ENCODE peak calls at places on chromosomes 11 and 22, in seven cellular contexts. One of them, this sample, is unnamed.
A peak's percentile ranks its signal among the peaks of the same experiment; 100 is the strongest.

GRCh38 chr11:70519117-70519516 is 120.8 kb downstream of the CTTN start:
- DNase-seq in mesendoderm: no peak
- DNase-seq in CD4-positive, CD25-positive, alpha-beta regulatory T cell: no peak
- DNase-seq in colonic mucosa: no peak
- DNase-seq in CD8-positive, alpha-beta memory T cell: no peak
- DNase-seq in pancreas: peak; percentile 11
- DNase-seq in aorta: no peak
- DNase-seq in this sample: no peak

GRCh38 chr11:120702656-120703055 is 191.1 kb downstream of the GRIK4 start:
- DNase-seq in aorta: no peak
- DNase-seq in colonic mucosa: no peak
- DNase-seq in CD4-positive, CD25-positive, alpha-beta regulatory T cell: no peak
- DNase-seq in CD8-positive, alpha-beta memory T cell: no peak
- DNase-seq in mesendoderm: no peak
- DNase-seq in pancreas: no peak
- DNase-seq in this sample: no peak

GRCh38 chr11:72629266-72629665 is 45.0 kb downstream of the PDE2A start:
- DNase-seq in pancreas: no peak
- DNase-seq in mesendoderm: no peak
- DNase-seq in CD4-positive, CD25-positive, alpha-beta regulatory T cell: no peak
- DNase-seq in colonic mucosa: peak; percentile 38
- DNase-seq in aorta: no peak
- DNase-seq in CD8-positive, alpha-beta memory T cell: no peak
- DNase-seq in this sample: no peak

GRCh38 chr22:17157714-17158113 is 1.4 kb downstream of the HDHD5 start:
- DNase-seq in colonic mucosa: no peak
- DNase-seq in CD8-positive, alpha-beta memory T cell: no peak
- DNase-seq in aorta: no peak
- DNase-seq in pancreas: no peak
- DNase-seq in CD4-positive, CD25-positive, alpha-beta regulatory T cell: no peak
- DNase-seq in mesendoderm: no peak
- DNase-seq in this sample: no peak

GRCh38 chr11:128632151-128632791 is 44.9 kb upstream of the ETS1 start:
- DNase-seq in colonic mucosa: no peak
- DNase-seq in pancreas: peak; percentile 53
- DNase-seq in CD4-positive, CD25-positive, alpha-beta regulatory T cell: peak; percentile 74
- DNase-seq in mesendoderm: peak; percentile 78
- DNase-seq in CD8-positive, alpha-beta memory T cell: peak; percentile 58
- DNase-seq in aorta: no peak
- DNase-seq in this sample: peak; percentile 74

GRCh38 chr11:32932196-32932595 is 39.6 kb downstream of the QSER1 start:
- DNase-seq in colonic mucosa: no peak
- DNase-seq in mesendoderm: no peak
- DNase-seq in CD4-positive, CD25-positive, alpha-beta regulatory T cell: no peak
- DNase-seq in aorta: no peak
- DNase-seq in pancreas: no peak
- DNase-seq in CD8-positive, alpha-beta memory T cell: no peak
- DNase-seq in this sample: no peak

GRCh38 chr11:99098751-99099150 is 78.0 kb downstream of the CNTN5 start:
- DNase-seq in colonic mucosa: no peak
- DNase-seq in aorta: no peak
- DNase-seq in CD4-positive, CD25-positive, alpha-beta regulatory T cell: no peak
- DNase-seq in pancreas: no peak
- DNase-seq in mesendoderm: no peak
- DNase-seq in CD8-positive, alpha-beta memory T cell: no peak
- DNase-seq in this sample: no peak

GRCh38 chr11:35593143-35593542 is 25.1 kb upstream of the FJX1 start:
- DNase-seq in colonic mucosa: no peak
- DNase-seq in CD8-positive, alpha-beta memory T cell: no peak
- DNase-seq in mesendoderm: peak; percentile 61
- DNase-seq in aorta: no peak
- DNase-seq in pancreas: no peak
- DNase-seq in CD4-positive, CD25-positive, alpha-beta regulatory T cell: no peak
- DNase-seq in this sample: no peak

GRCh38 chr11:120455487-120455886 is 56.1 kb upstream of the GRIK4 start:
- DNase-seq in aorta: no peak
- DNase-seq in CD4-positive, CD25-positive, alpha-beta regulatory T cell: no peak
- DNase-seq in CD8-positive, alpha-beta memory T cell: no peak
- DNase-seq in mesendoderm: no peak
- DNase-seq in colonic mucosa: no peak
- DNase-seq in pancreas: no peak
- DNase-seq in this sample: no peak

GRCh38 chr22:49198705-49199084 is 629.0 kb downstream of the BRD1 start:
- DNase-seq in mesendoderm: no peak
- DNase-seq in CD4-positive, CD25-positive, alpha-beta regulatory T cell: no peak
- DNase-seq in pancreas: peak; percentile 24
- DNase-seq in aorta: peak; percentile 40
- DNase-seq in colonic mucosa: no peak
- DNase-seq in CD8-positive, alpha-beta memory T cell: no peak
- DNase-seq in this sample: no peak

GRCh38 chr11:94820480-94820879 is 52.3 kb downstream of the AMOTL1 start:
- DNase-seq in CD4-positive, CD25-positive, alpha-beta regulatory T cell: no peak
- DNase-seq in pancreas: no peak
- DNase-seq in mesendoderm: no peak
- DNase-seq in CD8-positive, alpha-beta memory T cell: no peak
- DNase-seq in colonic mucosa: no peak
- DNase-seq in aorta: no peak
- DNase-seq in this sample: no peak

GRCh38 chr11:62439785-62440602 is 21.2 kb downstream of the SCGB1A1 start:
- DNase-seq in CD4-positive, CD25-positive, alpha-beta regulatory T cell: no peak
- DNase-seq in CD8-positive, alpha-beta memory T cell: no peak
- DNase-seq in mesendoderm: no peak
- DNase-seq in colonic mucosa: no peak
- DNase-seq in aorta: peak; percentile 81
- DNase-seq in pancreas: no peak
- DNase-seq in this sample: no peak

GRCh38 chr11:14702760-14703159 is 59.2 kb downstream of the PDE3B start:
- DNase-seq in aorta: no peak
- DNase-seq in colonic mucosa: no peak
- DNase-seq in CD8-positive, alpha-beta memory T cell: no peak
- DNase-seq in CD4-positive, CD25-positive, alpha-beta regulatory T cell: no peak
- DNase-seq in pancreas: no peak
- DNase-seq in mesendoderm: no peak
- DNase-seq in this sample: no peak

GRCh38 chr11:76598426-76598839 is 72.1 kb downstream of the LRRC32 start:
- DNase-seq in CD4-positive, CD25-positive, alpha-beta regulatory T cell: peak; percentile 58
- DNase-seq in aorta: peak; percentile 77
- DNase-seq in colonic mucosa: no peak
- DNase-seq in mesendoderm: peak; percentile 74
- DNase-seq in CD8-positive, alpha-beta memory T cell: no peak
- DNase-seq in pancreas: peak; percentile 64
- DNase-seq in this sample: peak; percentile 85

GRCh38 chr11:70608568-70609314 is 210.4 kb downstream of the CTTN start:
- DNase-seq in aorta: no peak
- DNase-seq in colonic mucosa: no peak
- DNase-seq in CD8-positive, alpha-beta memory T cell: no peak
- DNase-seq in mesendoderm: peak; percentile 16
- DNase-seq in pancreas: no peak
- DNase-seq in CD4-positive, CD25-positive, alpha-beta regulatory T cell: no peak
- DNase-seq in this sample: no peak

GRCh38 chr11:2926611-2927492 is 2.4 kb downstream of the PHLDA2 start:
- DNase-seq in CD8-positive, alpha-beta memory T cell: no peak
- DNase-seq in aorta: peak; percentile 66
- DNase-seq in CD4-positive, CD25-positive, alpha-beta regulatory T cell: no peak
- DNase-seq in mesendoderm: no peak
- DNase-seq in pancreas: peak; percentile 45
- DNase-seq in colonic mucosa: no peak
- DNase-seq in this sample: peak; percentile 67

GRCh38 chr11:112610996-112611795 is 350.0 kb upstream of the NCAM1 start:
- DNase-seq in CD4-positive, CD25-positive, alpha-beta regulatory T cell: no peak
- DNase-seq in aorta: no peak
- DNase-seq in colonic mucosa: no peak
- DNase-seq in pancreas: no peak
- DNase-seq in mesendoderm: no peak
- DNase-seq in CD8-positive, alpha-beta memory T cell: no peak
- DNase-seq in this sample: no peak

GRCh38 chr11:117333921-117334320 is 6.3 kb downstream of the CEP164 start:
- DNase-seq in pancreas: no peak
- DNase-seq in CD8-positive, alpha-beta memory T cell: no peak
- DNase-seq in mesendoderm: no peak
- DNase-seq in aorta: no peak
- DNase-seq in colonic mucosa: no peak
- DNase-seq in CD4-positive, CD25-positive, alpha-beta regulatory T cell: no peak
- DNase-seq in this sample: no peak

GRCh38 chr11:125262194-125262824 is 97.8 kb downstream of the PKNOX2 start:
- DNase-seq in mesendoderm: peak; percentile 46
- DNase-seq in CD8-positive, alpha-beta memory T cell: no peak
- DNase-seq in colonic mucosa: no peak
- DNase-seq in pancreas: no peak
- DNase-seq in CD4-positive, CD25-positive, alpha-beta regulatory T cell: no peak
- DNase-seq in aorta: no peak
- DNase-seq in this sample: no peak
- H3K4me3 ChIP-seq in mesendoderm: no peak overlapping the region
- H3K4me3 ChIP-seq in CD8-positive, alpha-beta memory T cell: no peak overlapping the region
- H3K4me3 ChIP-seq in colonic mucosa: no peak overlapping the region
- H3K4me3 ChIP-seq in pancreas: no peak overlapping the region
- H3K4me3 ChIP-seq in CD4-positive, CD25-positive, alpha-beta regulatory T cell: no peak overlapping the region
- H3K4me3 ChIP-seq in aorta: no peak overlapping the region
- H3K4me3 ChIP-seq in this sample: peak overlapping the region; percentile 9

DNA sequence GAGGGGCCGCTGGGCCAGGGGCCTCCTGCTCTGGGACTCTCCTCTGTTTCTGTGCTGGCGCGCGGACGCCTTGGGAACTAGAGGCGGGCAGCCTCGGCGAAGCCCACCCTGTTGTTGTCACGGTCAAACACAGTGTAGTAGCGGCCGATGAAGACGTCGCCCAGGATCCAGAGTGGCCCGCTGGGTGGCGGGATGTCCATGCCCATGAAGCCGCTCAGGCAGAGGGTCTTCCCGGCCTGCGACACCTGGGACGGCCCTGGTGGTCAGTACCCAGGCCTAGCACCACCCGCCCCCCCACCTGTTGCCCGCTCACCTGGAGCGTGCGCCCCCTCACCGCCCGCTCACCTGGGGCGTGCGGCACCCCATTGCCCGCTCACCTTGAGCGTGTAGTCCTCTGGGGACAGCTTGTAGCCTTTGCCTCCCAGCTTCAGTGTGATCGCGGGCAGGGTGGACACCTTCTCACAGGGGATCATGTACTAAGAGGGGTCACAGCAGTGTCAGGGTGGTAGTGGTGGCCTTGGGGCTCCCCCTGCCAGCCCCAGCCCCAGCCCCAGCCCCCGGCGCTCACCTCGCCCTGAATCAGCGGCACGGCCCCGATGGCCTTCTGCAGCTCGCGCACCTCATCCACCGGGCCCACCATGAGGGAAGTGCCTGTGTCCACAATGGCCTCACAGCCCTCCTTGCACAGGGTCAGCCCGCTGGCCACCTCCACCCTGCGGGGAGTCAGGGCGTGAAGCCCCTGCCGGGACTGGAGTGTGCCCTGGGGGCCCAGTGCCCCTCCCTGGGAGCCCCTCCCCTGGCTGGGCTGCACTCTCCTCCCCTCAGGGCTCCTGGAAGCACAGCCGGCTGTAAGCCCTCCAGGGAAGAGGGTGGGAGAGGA is 3.3 kb upstream of the IFITM10 start:
- DNase-seq in aorta: peak; percentile 76
- DNase-seq in CD8-positive, alpha-beta memory T cell: no peak
- DNase-seq in colonic mucosa: no peak
- DNase-seq in pancreas: peak; percentile 55
- DNase-seq in CD4-positive, CD25-positive, alpha-beta regulatory T cell: no peak
- DNase-seq in mesendoderm: no peak
- DNase-seq in this sample: peak; percentile 51
- H3K36me3 ChIP-seq in aorta: peaks cover 4% of the 10 kb centered on the region
- H3K36me3 ChIP-seq in CD8-positive, alpha-beta memory T cell: no peaks in the 10 kb centered on the region
- H3K36me3 ChIP-seq in colonic mucosa: peaks cover 6% of the 10 kb centered on the region
- H3K36me3 ChIP-seq in pancreas: peaks cover 40% of the 10 kb centered on the region
- H3K36me3 ChIP-seq in CD4-positive, CD25-positive, alpha-beta regulatory T cell: peaks cover 10% of the 10 kb centered on the region
- H3K36me3 ChIP-seq in mesendoderm: no peaks in the 10 kb centered on the region
- H3K36me3 ChIP-seq in this sample: peaks cover 2% of the 10 kb centered on the region

DNA sequence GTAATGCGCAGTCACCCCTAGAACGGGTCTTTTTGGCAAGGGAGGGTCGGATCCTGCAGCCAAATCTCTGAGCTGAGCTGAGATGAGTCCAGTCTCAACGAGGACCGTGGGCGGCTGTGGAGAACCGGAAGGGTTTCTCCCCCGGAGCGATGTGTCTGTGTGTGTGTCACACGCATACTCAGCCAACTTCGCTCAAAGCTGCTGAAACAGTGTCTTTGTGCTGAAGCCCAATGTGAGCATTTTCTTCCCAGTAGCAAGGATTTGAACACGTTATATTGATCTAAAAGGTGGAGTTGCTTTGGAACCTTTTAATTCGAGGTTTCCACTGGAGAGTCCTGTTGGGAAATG is 1.4 kb upstream of the CELSR1 start:
- DNase-seq in colonic mucosa: no peak
- DNase-seq in CD8-positive, alpha-beta memory T cell: no peak
- DNase-seq in aorta: no peak
- DNase-seq in pancreas: no peak
- DNase-seq in CD4-positive, CD25-positive, alpha-beta regulatory T cell: no peak
- DNase-seq in mesendoderm: no peak
- DNase-seq in this sample: no peak
- H3K27me3 ChIP-seq in colonic mucosa: peaks cover 26% of the 10 kb centered on the region
- H3K27me3 ChIP-seq in CD8-positive, alpha-beta memory T cell: peaks cover 13% of the 10 kb centered on the region
- H3K27me3 ChIP-seq in aorta: no peaks in the 10 kb centered on the region
- H3K27me3 ChIP-seq in pancreas: no peaks in the 10 kb centered on the region
- H3K27me3 ChIP-seq in CD4-positive, CD25-positive, alpha-beta regulatory T cell: peaks cover 6% of the 10 kb centered on the region
- H3K27me3 ChIP-seq in mesendoderm: peaks cover 16% of the 10 kb centered on the region
- H3K27me3 ChIP-seq in this sample: peaks cover 33% of the 10 kb centered on the region

DNA sequence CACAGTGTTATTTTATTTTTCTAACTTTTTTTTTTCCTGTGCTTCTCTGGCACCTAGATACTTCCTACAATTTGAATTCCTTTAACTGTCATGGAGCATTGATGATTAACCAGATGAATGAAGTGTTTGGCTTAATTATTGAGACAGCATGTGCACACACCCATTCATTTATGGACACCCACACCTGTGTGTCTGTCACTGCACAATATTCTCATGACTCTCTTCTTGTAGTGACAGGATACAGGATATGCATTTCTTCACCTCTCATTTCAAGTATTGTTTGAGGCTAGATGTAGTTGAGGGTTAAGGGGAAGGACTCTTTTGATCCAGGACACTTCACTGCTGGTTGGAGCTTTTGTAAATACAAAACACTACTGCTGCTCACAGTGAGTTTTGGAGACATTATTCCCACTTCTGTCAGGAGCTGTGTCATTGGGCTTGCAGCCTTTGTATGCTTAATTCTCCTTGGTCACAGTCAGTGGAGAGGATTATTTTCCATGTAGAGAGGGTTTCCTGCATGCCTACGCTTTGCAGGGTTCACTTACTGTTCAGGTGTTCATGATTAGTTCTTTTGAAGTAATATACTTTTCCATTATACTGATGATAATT is 33.5 kb downstream of the SPECC1L start:
- DNase-seq in colonic mucosa: no peak
- DNase-seq in CD4-positive, CD25-positive, alpha-beta regulatory T cell: peak; percentile 25
- DNase-seq in pancreas: no peak
- DNase-seq in CD8-positive, alpha-beta memory T cell: no peak
- DNase-seq in aorta: no peak
- DNase-seq in mesendoderm: no peak
- DNase-seq in this sample: no peak
- H3K4me3 ChIP-seq in colonic mucosa: no peak overlapping the region
- H3K4me3 ChIP-seq in CD4-positive, CD25-positive, alpha-beta regulatory T cell: no peak overlapping the region
- H3K4me3 ChIP-seq in pancreas: no peak overlapping the region
- H3K4me3 ChIP-seq in CD8-positive, alpha-beta memory T cell: no peak overlapping the region
- H3K4me3 ChIP-seq in aorta: no peak overlapping the region
- H3K4me3 ChIP-seq in mesendoderm: no peak overlapping the region
- H3K4me3 ChIP-seq in this sample: no peak overlapping the region

This sample was measured in H7.